ENCODE peak calls at places on chromosomes 16 and 17, in six cellular contexts. D is COR-L47, M is esophagus squamous epithelium, Z is lung, O is WTC11, Y is K562. G is an unnamed sample.

GRCh38 chr16:27969574-27969973 is 93.9 kb downstream of the GSG1L start:
- DNase-seq in D (no peak), M (no peak), Z (no peak), O (no peak), Y (no peak), G (no peak)

GRCh38 chr17:7122386-7122785 is 7.8 kb upstream of the ASGR2 start:
- DNase-seq in D (no peak), M (no peak), Z (no peak), O (no peak), Y (no peak), G (no peak)

GRCh38 chr17:15892244-15892643 is 52.7 kb upstream of the ADORA2B start:
- DNase-seq in D (no peak), M (no peak), Z (no peak), O (no peak), Y (no peak), G (no peak)

GRCh38 chr17:73746314-73747073 is 102.2 kb upstream of the SDK2 start:
- DNase-seq in D (no peak), M (no peak), Z (no peak), O (no peak), Y (no peak), G (no peak)

GRCh38 chr17:31582151-31582907 is 190.9 kb downstream of the RAB11FIP4 start:
- DNase-seq in D (no peak), M (no peak), Z (no peak), O (no peak), Y (no peak), G (no peak)

GRCh38 chr16:84647830-84648594 is at the start of gene KLHL36:
- DNase-seq in D (no peak), M (no peak), Z (peak), O (no peak), Y (peak), G (no peak)

GRCh38 chr16:71255721-71256120 is 25.2 kb upstream of the HYDIN start:
- DNase-seq in D (no peak), M (no peak), Z (no peak), O (no peak), Y (no peak), G (no peak)

GRCh38 chr17:43880420-43880991 is 26.8 kb downstream of the MPP2 start:
- DNase-seq in D (peak), M (no peak), Z (no peak), O (peak), Y (peak), G (no peak)

GRCh38 chr17:59149051-59149450 is 5.9 kb downstream of the SKA2 start:
- DNase-seq in D (no peak), M (no peak), Z (no peak), O (no peak), Y (no peak), G (no peak)

GRCh38 chr16:52912565-52913173 is 140.0 kb downstream of the CHD9NB start:
- DNase-seq in D (peak), M (no peak), Z (peak), O (peak), Y (peak), G (peak)

GRCh38 chr16:85944572-85945423 is 45.8 kb downstream of the IRF8 start:
- DNase-seq in D (no peak), M (no peak), Z (no peak), O (no peak), Y (no peak), G (no peak)

G was measured in NCI-H2107.